ENCODE peak calls at places on chromosomes 4 and X, in four cellular contexts. E is HL-60, J is K562, S is GM12878. M is an unnamed sample.

GRCh38 chrX:129772796-129773431 is 6.8 kb upstream of the SASH3 start:
- DNase-seq in E (peak; percentile 98), J (no peak), S (peak; percentile 91), M (no peak)

GRCh38 chr4:16843831-16844508 is 54.5 kb downstream of the LDB2 start:
- DNase-seq in E (no peak), J (no peak), S (no peak), M (no peak)

GRCh38 chr4:163606885-163607284 is 112.4 kb downstream of the TMA16 start:
- DNase-seq in E (no peak), J (no peak), S (no peak), M (no peak)

GRCh38 chr4:187128971-187129370 is 405.3 kb upstream of the FAT1 start:
- DNase-seq in E (no peak), J (no peak), S (no peak), M (no peak)

GRCh38 chrX:149222040-149222439 is 283.1 kb downstream of the IDS start:
- DNase-seq in E (no peak), J (no peak), S (no peak), M (no peak)

GRCh38 chr4:88660446-88661294 is 37.0 kb downstream of the NAP1L5 start:
- DNase-seq in E (no peak), J (no peak), S (no peak), M (no peak)

GRCh38 chr4:100469555-100469954 is 48.3 kb downstream of the EMCN start:
- DNase-seq in E (no peak), J (no peak), S (no peak), M (no peak)

GRCh38 chrX:13059676-13060499 is 15.5 kb upstream of the FAM9C start:
- DNase-seq in E (no peak), J (peak; percentile 65), S (no peak), M (no peak)

GRCh38 chrX:40474205-40474626 is 106.6 kb upstream of the ATP6AP2 start:
- DNase-seq in E (no peak), J (no peak), S (no peak), M (no peak)

GRCh38 chr4:101230806-101231426 is 116.4 kb downstream of the PPP3CA start:
- DNase-seq in E (no peak), J (no peak), S (no peak), M (no peak)

GRCh38 chr4:151866266-151866918 is 105.6 kb upstream of the GATB start:
- DNase-seq in E (peak; percentile 83), J (no peak), S (no peak), M (no peak)

DNA sequence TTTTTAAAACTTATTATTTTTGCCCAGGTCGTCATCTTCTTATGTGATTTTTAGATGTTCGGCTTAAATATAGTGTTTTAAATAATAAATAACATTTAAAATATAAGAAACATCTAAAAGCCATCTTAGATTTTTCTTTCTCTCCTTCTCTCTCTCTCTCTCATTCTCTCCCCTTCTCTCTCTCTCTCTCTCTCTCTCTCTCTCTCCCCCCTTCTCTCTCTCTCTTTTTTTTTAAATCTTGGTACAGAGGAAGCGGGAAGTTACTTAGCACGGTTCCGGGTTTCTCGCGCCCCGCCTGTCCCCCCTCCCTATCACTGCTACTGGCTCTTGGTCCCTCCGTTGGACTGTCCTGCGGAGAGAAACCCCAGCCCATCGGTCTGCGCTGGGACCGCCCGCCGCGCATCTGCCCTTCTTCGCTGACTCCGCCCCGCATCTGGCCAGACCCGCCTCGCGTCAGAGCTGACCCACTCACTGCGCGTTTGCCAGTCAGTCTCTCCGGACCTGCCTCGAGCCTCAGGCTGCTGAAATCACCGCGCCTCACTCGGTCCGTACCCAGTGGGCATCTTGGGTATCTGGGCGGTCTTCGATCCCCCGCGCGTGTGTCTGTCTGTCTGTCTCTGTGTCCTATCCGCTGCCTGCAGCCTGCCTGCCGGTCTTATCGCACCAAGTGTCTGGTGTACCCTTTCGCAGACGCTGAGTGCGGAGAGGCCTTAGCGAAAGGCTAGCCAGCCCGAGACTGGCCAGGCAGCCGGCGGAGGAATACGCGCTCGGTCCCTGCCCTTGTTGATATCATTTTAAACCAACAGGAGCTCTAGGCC is at the start of gene PABPC5:
- DNase-seq in E (no peak), J (no peak), S (no peak), M (no peak)
- TF ChIP-seq POLR2AphosphoS5 in E (no peak), J (no peak), S (no peak), M (no peak)

GRCh38 chrX:101359966-101360365 is 11.4 kb upstream of the TIMM8A start:
- DNase-seq in E (no peak), J (no peak), S (no peak), M (no peak)
- TF ChIP-seq SPI1 in E (no peak), J (no peak), S (no peak), M (no peak)

DNA sequence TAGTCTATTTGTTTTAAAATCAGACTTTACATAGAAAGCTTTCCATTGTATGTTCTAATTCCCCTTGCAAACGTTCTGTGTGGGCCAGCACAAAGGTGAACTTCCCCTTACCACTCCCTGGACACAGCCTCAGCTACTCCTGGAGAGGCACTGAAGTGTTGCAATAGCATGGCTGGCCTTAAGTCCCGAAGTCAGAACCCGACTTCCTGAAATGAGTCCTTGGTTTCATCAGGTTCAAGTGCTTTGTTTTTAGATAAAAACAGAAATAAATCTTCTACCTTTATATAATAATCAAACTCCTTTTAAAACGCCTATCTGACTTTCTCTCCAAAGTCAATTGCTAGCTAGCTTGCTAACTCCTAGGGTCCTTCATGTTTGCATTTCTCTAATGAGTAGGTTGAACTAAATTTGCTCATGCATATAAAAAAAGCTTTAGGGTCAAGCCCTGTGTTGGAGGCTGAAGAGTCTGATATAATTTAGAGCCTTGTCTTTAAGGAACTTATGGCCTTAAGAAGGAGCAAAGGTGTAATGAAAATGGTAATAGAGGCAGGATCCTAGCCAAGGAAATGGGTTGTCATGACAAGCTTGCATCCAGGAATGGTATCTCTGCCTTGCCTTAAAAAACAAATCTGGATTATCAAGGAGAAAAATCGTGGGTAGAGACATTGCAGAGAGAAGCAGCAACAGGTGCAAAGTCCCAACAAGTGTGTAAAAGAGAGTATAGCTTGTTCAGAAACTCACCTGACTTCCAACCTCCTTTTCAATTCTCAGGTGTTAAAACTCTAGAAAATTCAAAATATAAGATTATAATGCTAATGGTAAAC is 9.1 kb downstream of the BMP3 start:
- DNase-seq in E (peak; percentile 28), J (no peak), S (no peak), M (no peak)
- TF ChIP-seq POLR2AphosphoS5 in E (no peak), J (no peak), S (no peak), M (no peak)

DNA sequence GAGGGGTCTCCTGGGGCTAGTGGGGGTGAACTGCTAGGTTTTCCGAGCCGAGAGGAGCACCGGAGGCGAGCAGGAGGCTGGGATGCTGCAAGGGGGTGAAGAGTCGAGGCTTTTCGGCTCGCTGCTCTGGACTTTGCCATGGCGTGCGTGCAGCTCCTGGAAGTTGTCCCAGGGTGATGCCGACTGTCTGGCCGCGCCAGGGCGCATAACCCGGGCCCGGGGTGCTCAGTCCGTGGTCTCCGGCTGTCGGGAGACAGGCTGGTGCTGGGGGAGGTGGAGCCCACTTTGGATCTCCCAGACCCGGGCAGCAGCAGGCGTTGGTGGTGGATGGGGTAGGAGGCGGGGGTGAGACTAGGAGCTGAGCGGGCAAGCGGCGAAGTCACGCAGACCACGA is 777 bp downstream of the GRIA3 start:
- DNase-seq in E (no peak), J (no peak), S (no peak), M (no peak)
- TF ChIP-seq SPI1 in E (no peak), J (no peak), S (no peak), M (no peak)

DNA sequence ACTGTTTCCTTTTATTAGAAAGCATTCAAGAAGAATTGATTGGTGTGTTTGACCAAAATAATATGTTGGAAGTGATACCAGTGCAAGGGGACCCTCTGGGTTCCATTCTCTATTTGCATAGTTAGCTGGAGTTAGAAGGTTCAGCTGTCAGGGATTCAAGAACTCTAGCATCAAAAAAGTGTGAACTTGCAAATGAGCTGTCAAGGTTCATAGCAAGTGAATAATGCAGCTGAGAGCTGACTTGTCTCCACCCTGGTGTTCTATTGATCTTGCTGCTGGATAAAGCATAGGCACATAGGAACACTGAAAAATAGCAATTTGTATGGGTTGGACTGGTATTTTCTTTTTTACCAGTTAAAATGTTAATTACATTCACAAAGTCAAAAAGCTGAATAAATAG is 73.1 kb downstream of the SORBS2 start:
- DNase-seq in E (no peak), J (no peak), S (no peak), M (no peak)
- TF ChIP-seq POLR2AphosphoS5 in E (no peak), J (no peak), S (no peak), M (no peak)

M was measured in GM12891.